ENCODE peak calls at places on chromosomes 5 and 9, in nine cellular contexts. A, Z, K, E, G, S, W, U and H are unnamed samples.
A peak's percentile ranks its signal among the peaks of the same experiment; 100 is the strongest.

GRCh38 chr5:9338796-9339195 is 207.1 kb downstream of the SEMA5A start:
- DNase-seq in U (no peak), G (no peak), W (no peak), S (no peak), Z (no peak), A (no peak), K (no peak), E (no peak), H (no peak)

GRCh38 chr5:67319935-67320725 is 123.5 kb upstream of the CD180 start:
- DNase-seq in E (no peak), K (no peak), U (no peak), A (no peak), Z (no peak), W (no peak), G (no peak), S (no peak), H (no peak)

GRCh38 chr5:158849219-158849791 is 250.4 kb downstream of the EBF1 start:
- DNase-seq in E (no peak), Z (no peak), A (no peak), K (no peak), U (no peak), G (no peak), S (no peak), W (no peak), H (no peak)

GRCh38 chr5:89338935-89339334 is 456.0 kb upstream of the MEF2C start:
- DNase-seq in A (no peak), G (no peak), U (peak; percentile 59), K (no peak), E (peak; percentile 78), S (no peak), Z (no peak), W (no peak), H (no peak)

GRCh38 chr5:158848634-158849033 is 251.1 kb downstream of the EBF1 start:
- DNase-seq in W (no peak), K (no peak), G (no peak), S (no peak), E (no peak), Z (no peak), A (no peak), U (no peak), H (no peak)

GRCh38 chr5:65151632-65152031 is 330.1 kb downstream of the ADAMTS6 start:
- DNase-seq in W (no peak), K (no peak), G (no peak), S (no peak), U (peak; percentile 59), Z (no peak), A (no peak), E (peak; percentile 28), H (no peak)

GRCh38 chr9:90641868-90642558 is 611 bp downstream of the DIRAS2 start:
- DNase-seq in S (no peak), K (no peak), W (no peak), Z (peak; percentile 49), E (peak; percentile 1), A (peak; percentile 60), G (no peak), U (no peak), H (no peak)

GRCh38 chr9:32430720-32431119 is 46.3 kb downstream of the ACO1 start:
- DNase-seq in G (no peak), W (no peak), A (no peak), E (peak; percentile 64), S (no peak), Z (no peak), U (peak; percentile 76), K (no peak), H (no peak)

GRCh38 chr5:62886603-62887315 is 308.1 kb downstream of the LRRC70 start:
- DNase-seq in S (no peak), W (no peak), U (no peak), Z (no peak), G (no peak), K (no peak), A (no peak), E (no peak), H (no peak)

GRCh38 chr5:1568201-1568979 is 44.6 kb upstream of the LPCAT1 start:
- DNase-seq in U (peak; percentile 91), E (peak; percentile 88), Z (no peak), K (no peak), A (no peak), S (peak; percentile 20), W (no peak), G (peak; percentile 39), H (no peak)

GRCh38 chr9:76757274-76757673 is 7.0 kb upstream of the PCA3 start:
- DNase-seq in Z (no peak), W (no peak), A (no peak), K (no peak), U (no peak), E (no peak), G (no peak), S (no peak), H (no peak)

GRCh38 chr9:86550411-86550810 is 196.2 kb upstream of the TUT7 start:
- DNase-seq in U (peak; percentile 81), A (no peak), G (no peak), S (no peak), W (no peak), K (no peak), Z (no peak), E (peak; percentile 64), H (no peak)

GRCh38 chr5:573976-574375 is 38.2 kb upstream of the CEP72 start:
- DNase-seq in W (no peak), E (no peak), A (peak; percentile 32), S (no peak), Z (no peak), K (no peak), G (no peak), U (no peak), H (no peak)

GRCh38 chr9:122519376-122519775 is 435 bp downstream of the OR1J4 start:
- DNase-seq in G (no peak), Z (no peak), W (no peak), E (no peak), S (no peak), A (no peak), U (no peak), K (no peak), H (no peak)

GRCh38 chr9:122518226-122518625 is 715 bp upstream of the OR1J4 start:
- DNase-seq in K (no peak), E (no peak), Z (no peak), G (no peak), W (no peak), A (no peak), U (no peak), S (no peak), H (no peak)

GRCh38 chr9:122518841-122519240 is at the start of gene OR1J4:
- DNase-seq in E (no peak), K (no peak), U (no peak), G (no peak), S (no peak), W (no peak), A (no peak), Z (no peak), H (no peak)
- H3K9me3 ChIP-seq in E (no peaks in the 10 kb centered on the region), K (no peaks in the 10 kb centered on the region), U (no peaks in the 10 kb centered on the region), G (no peaks in the 10 kb centered on the region), S (no peaks in the 10 kb centered on the region), W (no peaks in the 10 kb centered on the region), A (peaks cover 5% of the 10 kb centered on the region), Z (peaks cover 78% of the 10 kb centered on the region), H (no peaks in the 10 kb centered on the region)

GRCh38 chr9:137160054-137160425 is 9.8 kb downstream of the LRRC26 start:
- DNase-seq in U (no peak), K (no peak), S (no peak), E (no peak), G (no peak), A (no peak), Z (no peak), W (no peak), H (no peak)
- H3K27me3 ChIP-seq in U (peaks cover 61% of the 10 kb centered on the region), K (peaks cover 32% of the 10 kb centered on the region), S (peaks cover 52% of the 10 kb centered on the region), E (peaks cover 31% of the 10 kb centered on the region), G (peaks cover 61% of the 10 kb centered on the region), A (peaks cover 100% of the 10 kb centered on the region), Z (peaks cover 96% of the 10 kb centered on the region), W (no peaks in the 10 kb centered on the region), H (peaks cover 11% of the 10 kb centered on the region)

GRCh38 chr5:151359391-151359790 is 12.0 kb upstream of the SLC36A2 start:
- DNase-seq in Z (no peak), S (no peak), A (no peak), U (no peak), G (no peak), E (no peak), W (no peak), K (no peak), H (no peak)

GRCh38 chr5:151357792-151358191 is 10.4 kb upstream of the SLC36A2 start:
- DNase-seq in Z (no peak), G (no peak), U (no peak), W (no peak), S (no peak), A (no peak), K (no peak), E (peak; percentile 5), H (no peak)

GRCh38 chr5:151362970-151363369 is 15.6 kb upstream of the SLC36A2 start:
- DNase-seq in W (no peak), S (no peak), G (no peak), A (no peak), E (no peak), U (no peak), K (no peak), Z (no peak), H (no peak)

DNA sequence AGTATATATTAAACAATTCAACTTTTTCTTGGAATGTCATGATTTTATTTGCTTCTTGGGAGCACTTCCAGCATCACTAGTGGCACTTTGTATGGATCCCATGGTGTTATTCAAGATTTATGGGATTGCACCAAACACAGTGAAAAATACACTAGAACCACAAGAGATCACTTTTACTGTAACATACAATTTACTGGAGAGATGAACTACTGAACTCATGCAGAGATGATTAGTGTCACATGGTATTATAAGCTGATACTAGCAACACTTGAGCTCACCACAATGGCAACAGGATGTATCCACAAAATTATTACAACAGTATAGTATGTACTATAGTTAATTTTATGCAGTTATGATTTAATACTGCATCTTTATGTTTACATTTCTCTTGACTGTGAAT is 16.3 kb upstream of the SLC36A2 start:
- DNase-seq in G (no peak), W (no peak), S (no peak), Z (no peak), U (no peak), E (no peak), A (no peak), K (no peak), H (no peak)
- H3K9me3 ChIP-seq in G (no peaks in the 10 kb centered on the region), W (no peaks in the 10 kb centered on the region), S (peaks cover 31% of the 10 kb centered on the region), Z (peaks cover 23% of the 10 kb centered on the region), U (peaks cover 44% of the 10 kb centered on the region), E (no peaks in the 10 kb centered on the region), A (peaks cover 86% of the 10 kb centered on the region), K (no peaks in the 10 kb centered on the region), H (peaks cover 19% of the 10 kb centered on the region)

GRCh38 chr9:97504381-97505216 is 3.1 kb downstream of the TMOD1 start:
- DNase-seq in S (peak; percentile 34), G (no peak), W (peak; percentile 23), E (peak; percentile 52), K (peak; percentile 60), Z (peak; percentile 29), A (no peak), U (no peak), H (no peak)

GRCh38 chr9:97507585-97507984 is 6.1 kb downstream of the TMOD1 start:
- DNase-seq in K (no peak), S (no peak), U (no peak), W (peak; percentile 52), E (no peak), A (no peak), G (no peak), Z (no peak), H (no peak)

GRCh38 chr9:97505845-97506244 is 4.4 kb downstream of the TMOD1 start:
- DNase-seq in Z (peak; percentile 16), E (no peak), A (no peak), U (no peak), G (no peak), W (no peak), S (no peak), K (no peak), H (no peak)

GRCh38 chr9:97506787-97507186 is 5.3 kb downstream of the TMOD1 start:
- DNase-seq in A (no peak), S (no peak), E (no peak), G (no peak), W (no peak), Z (no peak), K (no peak), U (no peak), H (no peak)

GRCh38 chr9:97506264-97506663 is 4.8 kb downstream of the TMOD1 start:
- DNase-seq in U (no peak), Z (no peak), G (no peak), A (no peak), W (no peak), K (no peak), E (no peak), S (no peak), H (no peak)
- H3K27me3 ChIP-seq in U (peaks cover 30% of the 10 kb centered on the region), Z (peaks cover 36% of the 10 kb centered on the region), G (no peaks in the 10 kb centered on the region), A (peaks cover 24% of the 10 kb centered on the region), W (no peaks in the 10 kb centered on the region), K (no peaks in the 10 kb centered on the region), E (peaks cover 31% of the 10 kb centered on the region), S (no peaks in the 10 kb centered on the region), H (peaks cover 22% of the 10 kb centered on the region)